ENCODE peak calls at places on chromosomes 16 and 17, in six cellular contexts. L is prostate gland; P is PC-3; Z is esophagus squamous epithelium; S is CD8-positive, alpha-beta memory T cell; T is GM23338. V is an unnamed sample.

GRCh38 chr16:10992797-10993196 is 48.4 kb downstream of the CLEC16A start:
- DNase-seq in L (no peak), P (peak; percentile 80), Z (no peak), S (no peak), T (peak; percentile 21), V (peak; percentile 62)

GRCh38 chr16:88764913-88765349 is 20.1 kb downstream of the PIEZO1 start:
- DNase-seq in L (peak; percentile 91), P (peak; percentile 83), Z (no peak), S (no peak), T (peak; percentile 49), V (no peak)

GRCh38 chr17:39926588-39927100 is 757 bp downstream of the ORMDL3 start:
- DNase-seq in L (no peak), P (peak; percentile 21), Z (no peak), S (peak; percentile 37), T (peak; percentile 78), V (no peak)

GRCh38 chr17:14856156-14856555 is 409.0 kb downstream of the PMP22 start:
- DNase-seq in L (no peak), P (no peak), Z (no peak), S (no peak), T (peak; percentile 11), V (no peak)

GRCh38 chr17:74212262-74212912 is 984 bp upstream of the TTYH2 start:
- DNase-seq in L (no peak), P (peak; percentile 33), Z (no peak), S (no peak), T (peak; percentile 62), V (peak; percentile 37)

GRCh38 chr16:57893559-57894389 is 77.2 kb downstream of the CNGB1 start:
- DNase-seq in L (no peak), P (peak; percentile 85), Z (no peak), S (no peak), T (peak; percentile 48), V (no peak)

GRCh38 chr17:7173687-7174602 is 5.2 kb downstream of the ASGR1 start:
- DNase-seq in L (peak; percentile 47), P (no peak), Z (no peak), S (peak; percentile 41), T (peak; percentile 96), V (peak; percentile 72)

GRCh38 chr16:89409161-89409711 is 81.1 kb downstream of the ANKRD11 start:
- DNase-seq in L (no peak), P (peak; percentile 32), Z (no peak), S (peak; percentile 69), T (no peak), V (no peak)

GRCh38 chr16:63289834-63290460 is 1253.7 kb upstream of the CDH8 start:
- DNase-seq in L (no peak), P (peak; percentile 31), Z (no peak), S (no peak), T (peak; percentile 80), V (no peak)

GRCh38 chr16:4032768-4033167 is 83.5 kb downstream of the ADCY9 start:
- DNase-seq in L (peak; percentile 71), P (no peak), Z (no peak), S (peak; percentile 5), T (no peak), V (peak; percentile 76)

GRCh38 chr16:27174007-27174406 is 29.3 kb upstream of the KDM8 start:
- DNase-seq in L (peak; percentile 63), P (peak; percentile 67), Z (no peak), S (peak; percentile 29), T (no peak), V (no peak)

GRCh38 chr16:58021661-58022551 is 3.6 kb upstream of the MMP15 start:
- DNase-seq in L (no peak), P (peak; percentile 43), Z (no peak), S (no peak), T (no peak), V (no peak)

GRCh38 chr17:80474933-80475915 is 1.2 kb downstream of the NPTX1 start:
- DNase-seq in L (no peak), P (no peak), Z (no peak), S (no peak), T (no peak), V (no peak)
- H3K4me3 ChIP-seq in L (peak overlapping the region; percentile 28), P (peak overlapping the region; percentile 56), Z (no peak overlapping the region), S (peak overlapping the region; percentile 34), T (peak overlapping the region; percentile 60), V (peak overlapping the region; percentile 64)

GRCh38 chr16:23679986-23680336 is 1.3 kb downstream of the PLK1 start:
- DNase-seq in L (no peak), P (no peak), Z (no peak), S (no peak), T (peak; percentile 24), V (no peak)

GRCh38 chr16:23683487-23683886 is 4.8 kb downstream of the PLK1 start:
- DNase-seq in L (no peak), P (no peak), Z (no peak), S (no peak), T (no peak), V (no peak)

GRCh38 chr16:23678430-23679273 is at the start of gene PLK1:
- DNase-seq in L (peak; percentile 68), P (peak; percentile 89), Z (no peak), S (peak; percentile 62), T (peak; percentile 98), V (peak; percentile 77)

GRCh38 chr16:23679274-23679985 is 741 bp downstream of the PLK1 start:
- DNase-seq in L (no peak), P (peak; percentile 37), Z (no peak), S (no peak), T (peak; percentile 77), V (no peak)

DNA sequence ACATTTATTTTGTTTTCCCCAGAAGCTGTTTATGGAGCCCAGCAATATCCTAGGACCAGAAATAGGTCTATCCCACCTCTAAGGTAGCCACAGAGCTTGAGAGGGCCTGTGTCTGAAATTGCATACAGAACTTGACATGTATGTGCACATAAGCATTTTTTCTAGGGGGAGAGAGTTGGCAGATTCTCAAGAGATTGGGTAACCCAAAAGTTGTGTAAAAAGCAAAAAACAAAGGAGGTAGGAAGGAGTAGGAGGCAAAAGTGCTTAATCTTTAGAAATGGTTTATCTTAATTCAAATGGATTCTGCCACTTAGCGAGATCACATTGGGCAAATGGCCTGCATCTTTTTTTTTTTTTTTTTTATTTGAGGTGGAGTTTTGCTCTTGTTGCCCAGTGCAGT is 3.5 kb downstream of the PLK1 start:
- DNase-seq in L (no peak), P (no peak), Z (no peak), S (no peak), T (no peak), V (no peak)
- H3K4me1 ChIP-seq in L (no peaks in the 10 kb centered on the region), P (peaks cover 17% of the 10 kb centered on the region), Z (peaks cover 14% of the 10 kb centered on the region), S (peaks cover 14% of the 10 kb centered on the region), T (peaks cover 13% of the 10 kb centered on the region), V (peaks cover 4% of the 10 kb centered on the region)

GRCh38 chr17:79316805-79317204 is 242.2 kb downstream of the ENGASE start:
- DNase-seq in L (no peak), P (no peak), Z (no peak), S (no peak), T (no peak), V (no peak)
- H3K27ac ChIP-seq in L (no peak overlapping the region), P (no peak overlapping the region), Z (no peak overlapping the region), S (no peak overlapping the region), T (no peak overlapping the region), V (no peak overlapping the region)

GRCh38 chr17:62656446-62656845 is 29.0 kb downstream of the MRC2 start:
- DNase-seq in L (no peak), P (no peak), Z (no peak), S (no peak), T (no peak), V (no peak)

GRCh38 chr17:62657664-62658063 is 30.2 kb downstream of the MRC2 start:
- DNase-seq in L (no peak), P (no peak), Z (no peak), S (no peak), T (no peak), V (peak; percentile 52)

GRCh38 chr17:62652251-62653001 is 25.0 kb downstream of the MRC2 start:
- DNase-seq in L (no peak), P (peak; percentile 78), Z (no peak), S (no peak), T (peak; percentile 64), V (peak; percentile 76)

GRCh38 chr17:62653002-62653830 is 25.7 kb downstream of the MRC2 start:
- DNase-seq in L (no peak), P (peak; percentile 68), Z (no peak), S (peak; percentile 38), T (peak; percentile 93), V (peak; percentile 79)

GRCh38 chr17:62653831-62654829 is 26.7 kb downstream of the MRC2 start:
- DNase-seq in L (peak; percentile 19), P (no peak), Z (no peak), S (no peak), T (no peak), V (peak; percentile 86)
- H3K4me3 ChIP-seq in L (no peak overlapping the region), P (no peak overlapping the region), Z (no peak overlapping the region), S (peak overlapping the region; percentile 60), T (peak overlapping the region; percentile 91), V (no peak overlapping the region)

DNA sequence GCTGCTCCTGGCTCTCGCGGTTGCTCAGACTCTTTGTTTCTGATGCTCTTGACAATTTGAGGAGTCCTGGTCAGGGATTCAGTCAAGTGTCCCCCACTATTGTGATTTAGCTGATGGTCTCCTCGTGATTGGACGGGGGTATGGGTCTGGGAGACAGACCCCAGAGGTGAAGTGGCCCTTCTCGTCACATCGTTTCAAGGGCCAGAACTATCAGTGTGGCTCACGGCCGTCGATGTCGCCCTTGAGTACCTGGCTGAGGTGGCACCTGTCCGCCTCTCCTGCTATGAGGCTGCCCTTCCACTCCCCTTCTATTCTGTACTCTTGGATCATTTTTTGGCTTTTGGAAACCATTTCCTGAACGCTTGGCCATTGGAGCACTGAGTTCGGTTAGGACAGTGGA is 7.4 kb upstream of the MEAK7 start:
- DNase-seq in L (no peak), P (no peak), Z (no peak), S (no peak), T (no peak), V (peak; percentile 45)
- H3K4me1 ChIP-seq in L (no peaks in the 10 kb centered on the region), P (peaks cover 4% of the 10 kb centered on the region), Z (peaks cover 3% of the 10 kb centered on the region), S (peaks cover 85% of the 10 kb centered on the region), T (peaks cover 6% of the 10 kb centered on the region), V (no peaks in the 10 kb centered on the region)

DNA sequence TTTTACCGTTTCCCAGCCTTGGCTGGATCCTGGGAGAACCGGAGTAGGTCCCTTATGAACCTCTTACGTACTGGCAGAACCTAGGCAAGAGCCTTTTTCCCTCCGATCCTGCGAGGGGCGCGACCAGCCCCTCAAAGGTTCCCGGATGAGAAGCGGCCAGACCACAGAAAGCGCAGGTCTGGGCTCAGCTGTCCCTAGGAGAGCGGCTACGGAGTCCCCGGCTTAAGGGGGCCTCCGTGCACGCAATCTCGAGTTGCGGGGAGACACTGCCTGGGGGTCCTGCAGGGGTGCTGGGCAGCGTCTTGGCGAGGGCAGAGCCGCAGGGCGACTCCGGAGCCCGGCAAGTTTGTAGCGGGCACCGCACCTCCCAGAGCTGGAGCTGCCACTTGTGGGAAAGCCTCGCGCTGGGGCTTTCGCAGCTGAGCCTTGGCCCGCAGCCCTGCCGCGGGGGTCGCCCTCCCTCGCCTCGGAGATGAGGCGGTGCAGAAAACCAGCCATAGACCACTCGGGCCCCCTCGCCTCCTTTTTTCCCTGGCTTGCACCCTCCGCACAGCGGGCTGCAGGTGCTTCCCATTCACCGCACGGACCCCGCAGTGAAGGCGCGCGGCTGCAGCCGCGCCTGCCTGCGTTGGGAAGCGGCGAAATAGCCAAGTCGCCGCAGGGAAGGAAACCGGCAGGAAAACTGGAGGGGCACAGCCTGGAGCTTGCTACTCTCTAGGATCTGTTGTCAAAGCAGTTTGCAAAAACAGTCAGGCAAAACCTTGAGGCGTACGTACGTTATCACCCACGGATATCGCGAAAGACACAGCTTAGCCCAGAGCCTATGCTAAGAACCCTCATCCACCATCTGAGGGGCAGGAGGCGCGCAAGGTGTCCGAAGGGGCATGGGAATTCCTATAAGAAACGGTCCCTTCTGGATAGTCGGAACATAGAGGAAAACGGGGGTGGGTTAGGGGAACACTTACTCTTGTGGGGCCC is 834 bp downstream of the CDH8 start:
- DNase-seq in L (no peak), P (no peak), Z (no peak), S (no peak), T (peak; percentile 84), V (no peak)
- H3K27ac ChIP-seq in L (no peak overlapping the region), P (no peak overlapping the region), Z (no peak overlapping the region), S (no peak overlapping the region), T (no peak overlapping the region), V (no peak overlapping the region)

V was measured in psoas muscle.